ENCODE peak calls at places on chromosomes 12 and 14, in seven cellular contexts. One of them, this sample, is unnamed.

GRCh38 chr12:124745891-124746570 is 117.6 kb downstream of the SCARB1 start:
- DNase-seq in SK-N-SH: peak
- DNase-seq in HCT116: peak
- DNase-seq in K562: peak
- DNase-seq in HepG2: peak
- DNase-seq in GM12878: no peak
- DNase-seq in H1: peak
- DNase-seq in this sample: peak

GRCh38 chr12:126156806-126157574 is 1091.8 kb downstream of the AACS start:
- DNase-seq in SK-N-SH: peak
- DNase-seq in HCT116: no peak
- DNase-seq in H1: peak
- DNase-seq in K562: no peak
- DNase-seq in HepG2: no peak
- DNase-seq in GM12878: no peak
- DNase-seq in this sample: no peak

GRCh38 chr12:69844416-69844815 is 19.4 kb downstream of the MYRFL start:
- DNase-seq in K562: no peak
- DNase-seq in H1: no peak
- DNase-seq in SK-N-SH: no peak
- DNase-seq in HepG2: no peak
- DNase-seq in GM12878: no peak
- DNase-seq in HCT116: no peak
- DNase-seq in this sample: no peak

GRCh38 chr14:98122527-98122926 is 1149.5 kb downstream of the BCL11B start:
- DNase-seq in H1: no peak
- DNase-seq in SK-N-SH: no peak
- DNase-seq in HepG2: no peak
- DNase-seq in HCT116: no peak
- DNase-seq in GM12878: no peak
- DNase-seq in K562: no peak
- DNase-seq in this sample: no peak

GRCh38 chr12:47491516-47491915 is 214.3 kb downstream of the RPAP3 start:
- DNase-seq in SK-N-SH: no peak
- DNase-seq in H1: no peak
- DNase-seq in HCT116: no peak
- DNase-seq in HepG2: no peak
- DNase-seq in GM12878: no peak
- DNase-seq in K562: no peak
- DNase-seq in this sample: no peak

GRCh38 chr12:4346931-4347330 is 25.9 kb downstream of the TIGAR start:
- DNase-seq in HepG2: no peak
- DNase-seq in K562: no peak
- DNase-seq in GM12878: no peak
- DNase-seq in H1: no peak
- DNase-seq in SK-N-SH: no peak
- DNase-seq in HCT116: no peak
- DNase-seq in this sample: no peak

GRCh38 chr12:15735837-15736615 is 53.2 kb downstream of the EPS8 start:
- DNase-seq in HCT116: no peak
- DNase-seq in K562: no peak
- DNase-seq in HepG2: no peak
- DNase-seq in H1: no peak
- DNase-seq in GM12878: no peak
- DNase-seq in SK-N-SH: no peak
- DNase-seq in this sample: no peak

GRCh38 chr14:101008631-101009336 is 105.3 kb upstream of the RTL1 start:
- DNase-seq in H1: no peak
- DNase-seq in HepG2: no peak
- DNase-seq in K562: no peak
- DNase-seq in GM12878: no peak
- DNase-seq in HCT116: no peak
- DNase-seq in SK-N-SH: no peak
- DNase-seq in this sample: no peak

GRCh38 chr12:93180566-93180965 is 197.2 kb upstream of the NUDT4 start:
- DNase-seq in K562: no peak
- DNase-seq in HepG2: no peak
- DNase-seq in SK-N-SH: no peak
- DNase-seq in HCT116: no peak
- DNase-seq in GM12878: no peak
- DNase-seq in H1: no peak
- DNase-seq in this sample: no peak

GRCh38 chr12:64696065-64696741 is 63.0 kb downstream of the GNS start:
- DNase-seq in GM12878: no peak
- DNase-seq in SK-N-SH: peak
- DNase-seq in K562: peak
- DNase-seq in HepG2: peak
- DNase-seq in HCT116: no peak
- DNase-seq in H1: no peak
- DNase-seq in this sample: peak

GRCh38 chr12:89192419-89192818 is 159.9 kb downstream of the DUSP6 start:
- DNase-seq in SK-N-SH: no peak
- DNase-seq in HepG2: peak
- DNase-seq in HCT116: no peak
- DNase-seq in H1: no peak
- DNase-seq in K562: no peak
- DNase-seq in GM12878: no peak
- DNase-seq in this sample: no peak

GRCh38 chr14:34023824-34024767 is 73.2 kb upstream of the EGLN3 start:
- DNase-seq in K562: no peak
- DNase-seq in H1: no peak
- DNase-seq in SK-N-SH: peak
- DNase-seq in HCT116: peak
- DNase-seq in GM12878: no peak
- DNase-seq in HepG2: peak
- DNase-seq in this sample: peak

GRCh38 chr12:24378548-24379011 is 429.1 kb upstream of the SOX5 start:
- DNase-seq in SK-N-SH: no peak
- DNase-seq in K562: no peak
- DNase-seq in GM12878: no peak
- DNase-seq in H1: no peak
- DNase-seq in HCT116: no peak
- DNase-seq in HepG2: no peak
- DNase-seq in this sample: no peak

GRCh38 chr12:32756476-32757158 is 920 bp upstream of the YARS2 start:
- DNase-seq in GM12878: no peak
- DNase-seq in HCT116: no peak
- DNase-seq in K562: no peak
- DNase-seq in HepG2: no peak
- DNase-seq in SK-N-SH: peak
- DNase-seq in H1: no peak
- DNase-seq in this sample: no peak

GRCh38 chr14:35046751-35047536 is 872 bp downstream of the FAM177A1 start:
- DNase-seq in GM12878: no peak
- DNase-seq in HCT116: no peak
- DNase-seq in HepG2: peak
- DNase-seq in K562: no peak
- DNase-seq in SK-N-SH: no peak
- DNase-seq in H1: no peak
- DNase-seq in this sample: peak

GRCh38 chr14:90645842-90646443 is 170.3 kb downstream of the TTC7B start:
- DNase-seq in GM12878: no peak
- DNase-seq in HCT116: peak
- DNase-seq in H1: peak
- DNase-seq in SK-N-SH: no peak
- DNase-seq in HepG2: peak
- DNase-seq in K562: no peak
- DNase-seq in this sample: peak

GRCh38 chr12:12442548-12443071 is 85.7 kb downstream of the BORCS5 start:
- DNase-seq in GM12878: no peak
- DNase-seq in HepG2: no peak
- DNase-seq in HCT116: peak
- DNase-seq in H1: no peak
- DNase-seq in SK-N-SH: no peak
- DNase-seq in K562: no peak
- DNase-seq in this sample: no peak

GRCh38 chr14:93007225-93007997 is 84.5 kb downstream of the CHGA start:
- DNase-seq in GM12878: peak
- DNase-seq in HCT116: no peak
- DNase-seq in H1: no peak
- DNase-seq in HepG2: no peak
- DNase-seq in SK-N-SH: no peak
- DNase-seq in K562: no peak
- DNase-seq in this sample: no peak

GRCh38 chr12:27710592-27711311 is at the start of gene MRPS35:
- DNase-seq in GM12878: peak
- DNase-seq in SK-N-SH: peak
- DNase-seq in HCT116: peak
- DNase-seq in HepG2: peak
- DNase-seq in H1: peak
- DNase-seq in K562: peak
- DNase-seq in this sample: peak
- TF ChIP-seq JUND in GM12878: no peak
- TF ChIP-seq JUND in SK-N-SH: no peak
- TF ChIP-seq JUND in HCT116: no peak
- TF ChIP-seq JUND in HepG2: no peak
- TF ChIP-seq JUND in H1: no peak
- TF ChIP-seq JUND in K562: no peak
- TF ChIP-seq JUND in this sample: no peak

GRCh38 chr12:91098942-91099341 is 12.4 kb downstream of the LUM start:
- DNase-seq in HepG2: no peak
- DNase-seq in H1: no peak
- DNase-seq in HCT116: peak
- DNase-seq in K562: no peak
- DNase-seq in SK-N-SH: no peak
- DNase-seq in GM12878: no peak
- DNase-seq in this sample: no peak
- TF ChIP-seq JUND in HepG2: no peak
- TF ChIP-seq JUND in H1: no peak
- TF ChIP-seq JUND in HCT116: peak
- TF ChIP-seq JUND in K562: no peak
- TF ChIP-seq JUND in SK-N-SH: peak
- TF ChIP-seq JUND in GM12878: no peak
- TF ChIP-seq JUND in this sample: no peak

DNA sequence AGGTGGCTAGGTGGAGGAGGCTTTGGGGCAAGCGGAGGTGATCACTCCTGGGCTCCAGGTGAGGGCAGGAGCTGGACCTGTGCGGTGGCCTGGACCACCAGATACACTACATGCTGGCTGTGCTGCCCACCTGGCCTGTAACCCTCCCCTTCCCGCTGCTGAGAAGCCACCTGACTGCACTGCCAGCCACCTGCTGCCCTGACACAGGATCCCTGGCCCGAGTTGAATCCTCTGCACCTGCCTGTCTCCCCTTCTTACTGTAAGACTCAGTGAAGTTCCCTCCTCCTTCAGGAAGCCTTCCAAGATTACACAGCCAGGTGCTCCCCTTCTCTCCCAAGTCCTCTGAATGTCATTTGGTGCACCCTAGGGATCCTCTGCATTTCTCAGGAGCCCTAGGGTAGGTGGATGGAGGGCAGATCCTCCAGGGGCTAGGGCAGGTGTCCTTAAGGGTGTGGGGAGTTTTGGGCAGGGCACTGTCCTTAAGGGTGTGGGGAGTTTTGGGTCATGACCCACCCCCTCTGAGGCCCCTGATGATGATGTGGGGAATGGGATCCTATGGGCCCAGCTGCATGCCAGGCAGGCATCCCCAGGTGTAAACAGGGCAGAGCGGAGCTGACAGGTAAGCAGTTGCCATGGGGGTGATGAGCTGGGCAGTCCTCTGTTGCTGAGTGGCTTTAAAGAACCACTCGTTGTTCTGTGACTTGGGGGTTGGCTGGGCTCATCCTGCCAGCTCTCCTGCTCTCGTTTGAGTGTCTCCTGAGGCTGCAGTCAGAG is 6.7 kb upstream of the MTA1 start:
- DNase-seq in H1: no peak
- DNase-seq in SK-N-SH: no peak
- DNase-seq in HepG2: no peak
- DNase-seq in HCT116: no peak
- DNase-seq in K562: no peak
- DNase-seq in GM12878: no peak
- DNase-seq in this sample: no peak
- TF ChIP-seq JUND in H1: no peak
- TF ChIP-seq JUND in SK-N-SH: no peak
- TF ChIP-seq JUND in HepG2: no peak
- TF ChIP-seq JUND in HCT116: no peak
- TF ChIP-seq JUND in K562: no peak
- TF ChIP-seq JUND in GM12878: no peak
- TF ChIP-seq JUND in this sample: no peak

GRCh38 chr14:66228267-66228970 is 257.8 kb upstream of the CCDC196 start:
- DNase-seq in HCT116: peak
- DNase-seq in K562: no peak
- DNase-seq in SK-N-SH: no peak
- DNase-seq in H1: no peak
- DNase-seq in GM12878: no peak
- DNase-seq in HepG2: no peak
- DNase-seq in this sample: no peak
- TF ChIP-seq JUND in HCT116: no peak
- TF ChIP-seq JUND in K562: no peak
- TF ChIP-seq JUND in SK-N-SH: no peak
- TF ChIP-seq JUND in H1: no peak
- TF ChIP-seq JUND in GM12878: no peak
- TF ChIP-seq JUND in HepG2: no peak
- TF ChIP-seq JUND in this sample: no peak

This sample was measured in T47D.